ENCODE peak calls at places on chromosomes 3 and 15, in nine cellular contexts. H is AG09309, Q is ascending aorta, P is progenitor cell of endocrine pancreas, M is breast epithelium, C is HL-60, Z is fibroblast of villous mesenchyme, N is suprapubic skin, F is RWPE1. V is an unnamed sample.
A peak's percentile ranks its signal among the peaks of the same experiment; 100 is the strongest.

GRCh38 chr3:4780545-4780957 is 198.7 kb upstream of the BHLHE40 start:
- DNase-seq in H (no peak), Q (no peak), P (no peak), M (no peak), C (no peak), Z (peak; percentile 4), N (no peak), F (no peak), V (no peak)

GRCh38 chr15:26891448-26891881 is 24.6 kb downstream of the GABRA5 start:
- DNase-seq in H (peak; percentile 13), Q (no peak), P (peak; percentile 75), M (peak; percentile 35), C (peak; percentile 47), Z (peak; percentile 29), N (no peak), F (peak; percentile 36), V (no peak)

GRCh38 chr3:29515451-29515850 is 234.6 kb downstream of the RBMS3 start:
- DNase-seq in H (no peak), Q (no peak), P (no peak), M (no peak), C (no peak), Z (no peak), N (no peak), F (peak; percentile 1), V (no peak)

GRCh38 chr3:114539525-114539924 is 245.7 kb downstream of the TIGIT start:
- DNase-seq in H (no peak), Q (no peak), P (no peak), M (no peak), C (no peak), Z (no peak), N (no peak), F (no peak), V (no peak)

GRCh38 chr3:100399341-100400071 is 1.4 kb downstream of the TOMM70 start:
- DNase-seq in H (no peak), Q (no peak), P (no peak), M (no peak), C (no peak), Z (no peak), N (no peak), F (no peak), V (no peak)

GRCh38 chr15:39925112-39925830 is 5.2 kb upstream of the GPR176 start:
- DNase-seq in H (no peak), Q (no peak), P (no peak), M (no peak), C (no peak), Z (no peak), N (no peak), F (peak; percentile 30), V (no peak)

GRCh38 chr3:133843634-133844033 is 38.0 kb downstream of the SRPRB start:
- DNase-seq in H (no peak), Q (no peak), P (no peak), M (no peak), C (no peak), Z (peak; percentile 86), N (no peak), F (no peak), V (no peak)

GRCh38 chr15:28969511-28970085 is 83.8 kb downstream of the APBA2 start:
- DNase-seq in H (no peak), Q (no peak), P (no peak), M (no peak), C (no peak), Z (no peak), N (no peak), F (no peak), V (peak; percentile 70)

GRCh38 chr3:38153986-38154608 is 11.2 kb upstream of the OXSR1 start:
- DNase-seq in H (peak; percentile 73), Q (no peak), P (no peak), M (peak; percentile 50), C (no peak), Z (peak; percentile 89), N (no peak), F (peak; percentile 81), V (no peak)

GRCh38 chr3:40178012-40178594 is 131.4 kb upstream of the EIF1B start:
- DNase-seq in H (no peak), Q (no peak), P (no peak), M (no peak), C (no peak), Z (no peak), N (no peak), F (no peak), V (no peak)

GRCh38 chr3:73419993-73420392 is 204.7 kb downstream of the PDZRN3 start:
- DNase-seq in H (no peak), Q (no peak), P (no peak), M (no peak), C (no peak), Z (no peak), N (no peak), F (no peak), V (no peak)

GRCh38 chr3:63364909-63365308 is 86.8 kb downstream of the SYNPR start:
- DNase-seq in H (no peak), Q (no peak), P (no peak), M (no peak), C (no peak), Z (no peak), N (no peak), F (no peak), V (no peak)

GRCh38 chr15:77019476-77020331 is 24.8 kb downstream of the PSTPIP1 start:
- DNase-seq in H (no peak), Q (no peak), P (no peak), M (no peak), C (no peak), Z (no peak), N (no peak), F (no peak), V (no peak)

GRCh38 chr15:64845183-64845611 is 3.5 kb downstream of the PLEKHO2 start:
- DNase-seq in H (no peak), Q (no peak), P (no peak), M (peak; percentile 27), C (no peak), Z (peak; percentile 51), N (no peak), F (no peak), V (no peak)

GRCh38 chr15:77508541-77509505 is 88.1 kb downstream of the HMG20A start:
- DNase-seq in H (no peak), Q (peak; percentile 81), P (no peak), M (no peak), C (no peak), Z (no peak), N (no peak), F (no peak), V (no peak)

GRCh38 chr3:71313844-71314243 is 269.7 kb downstream of the FOXP1 start:
- DNase-seq in H (no peak), Q (no peak), P (no peak), M (no peak), C (no peak), Z (no peak), N (no peak), F (no peak), V (no peak)

GRCh38 chr3:149600619-149601018 is 57.2 kb downstream of the WWTR1 start:
- DNase-seq in H (no peak), Q (no peak), P (no peak), M (no peak), C (no peak), Z (no peak), N (no peak), F (no peak), V (no peak)

DNA sequence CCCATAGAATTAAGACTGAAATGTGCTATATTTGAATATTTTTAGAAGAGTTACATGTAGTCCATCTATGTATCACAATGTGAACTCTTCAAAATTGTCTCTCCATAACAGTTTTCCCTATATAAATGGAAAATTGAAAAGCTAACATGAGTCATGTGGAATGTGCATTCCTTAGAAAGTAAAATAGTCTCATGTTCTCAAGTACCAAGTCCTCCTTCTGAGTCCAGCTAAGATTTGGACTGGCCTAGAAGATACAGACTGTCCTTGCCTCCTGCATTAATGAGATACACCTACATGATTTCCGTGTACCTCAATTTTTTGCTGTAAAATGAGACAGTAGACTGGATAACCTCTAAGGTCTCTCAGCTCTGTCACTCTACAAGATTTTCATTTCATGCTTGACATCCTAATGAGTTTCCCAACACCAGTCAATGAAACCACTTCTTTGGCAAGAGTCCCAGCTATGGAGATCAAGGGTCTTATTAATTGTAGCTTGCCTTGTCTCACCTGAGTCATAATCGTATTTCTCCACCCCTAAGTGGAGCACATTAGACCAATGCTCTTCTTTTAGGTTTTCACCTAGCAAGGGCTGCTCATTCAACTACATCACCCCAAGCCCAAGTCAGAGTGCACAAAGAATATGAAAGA is 350.6 kb upstream of the IL12A start:
- DNase-seq in H (no peak), Q (no peak), P (no peak), M (no peak), C (no peak), Z (peak; percentile 24), N (no peak), F (peak; percentile 29), V (no peak)
- TF ChIP-seq CTCF in H (no peak), Q (no peak), P (no peak), M (no peak), C (no peak), Z (no peak), N (no peak), F (no peak), V (no peak)

GRCh38 chr15:61644550-61644949 is 415.4 kb upstream of the RORA start:
- DNase-seq in H (no peak), Q (no peak), P (no peak), M (no peak), C (no peak), Z (no peak), N (no peak), F (no peak), V (no peak)
- TF ChIP-seq CTCF in H (no peak), Q (no peak), P (no peak), M (no peak), C (no peak), Z (no peak), N (no peak), F (no peak), V (no peak)

GRCh38 chr15:79452244-79453051 is 20.3 kb downstream of the MINAR1 start:
- DNase-seq in H (no peak), Q (no peak), P (no peak), M (no peak), C (no peak), Z (no peak), N (no peak), F (no peak), V (no peak)

GRCh38 chr15:79453446-79453845 is 21.3 kb downstream of the MINAR1 start:
- DNase-seq in H (no peak), Q (no peak), P (no peak), M (no peak), C (no peak), Z (no peak), N (no peak), F (no peak), V (no peak)

GRCh38 chr15:79451361-79451999 is 19.3 kb downstream of the MINAR1 start:
- DNase-seq in H (no peak), Q (no peak), P (no peak), M (no peak), C (no peak), Z (no peak), N (no peak), F (no peak), V (no peak)

GRCh38 chr15:79447060-79447459 is 14.9 kb downstream of the MINAR1 start:
- DNase-seq in H (no peak), Q (no peak), P (no peak), M (no peak), C (no peak), Z (no peak), N (no peak), F (no peak), V (no peak)

GRCh38 chr15:79450648-79451047 is 18.5 kb downstream of the MINAR1 start:
- DNase-seq in H (no peak), Q (no peak), P (no peak), M (no peak), C (no peak), Z (no peak), N (no peak), F (no peak), V (no peak)
- TF ChIP-seq CTCF in H (peak; percentile 34), Q (no peak), P (peak; percentile 38), M (no peak), C (no peak), Z (peak; percentile 25), N (no peak), F (no peak), V (peak; percentile 35)

GRCh38 chr15:52331490-52332240 is 36.1 kb upstream of the MYO5C start:
- DNase-seq in H (no peak), Q (no peak), P (no peak), M (peak; percentile 24), C (no peak), Z (peak; percentile 56), N (no peak), F (peak; percentile 60), V (no peak)
- TF ChIP-seq CTCF in H (peak; percentile 45), Q (no peak), P (peak; percentile 34), M (no peak), C (peak; percentile 25), Z (peak; percentile 54), N (peak; percentile 31), F (peak; percentile 63), V (peak; percentile 57)

V was measured in osteocyte.